ENCODE peak calls at places on chromosomes 16 and 17, in six cellular contexts. W is tibial artery, G is ascending aorta, L is bronchial epithelial cell, Y is AG10803, M is psoas muscle. R is an unnamed sample.
A peak's percentile ranks its signal among the peaks of the same experiment; 100 is the strongest.

GRCh38 chr17:79461041-79461440 is 149.8 kb downstream of the RBFOX3 start:
- DNase-seq in Y (peak; percentile 34), G (no peak), W (no peak), L (peak; percentile 5), M (no peak), R (no peak)

GRCh38 chr16:74577882-74578366 is 29.0 kb downstream of the GLG1 start:
- DNase-seq in L (peak; percentile 88), M (no peak), G (no peak), W (no peak), Y (peak; percentile 61), R (no peak)

GRCh38 chr16:4659363-4660353 is 33.7 kb upstream of the NUDT16L1 start:
- DNase-seq in M (no peak), W (no peak), G (no peak), L (no peak), Y (no peak), R (no peak)

GRCh38 chr17:50044483-50044882 is 11.4 kb upstream of the ITGA3 start:
- DNase-seq in M (no peak), L (no peak), G (no peak), Y (no peak), W (no peak), R (no peak)

GRCh38 chr17:29124135-29124930 is 55.9 kb downstream of the MYO18A start:
- DNase-seq in M (no peak), W (no peak), L (peak; percentile 70), Y (peak; percentile 76), G (no peak), R (no peak)

GRCh38 chr17:9971991-9972390 is 66.9 kb upstream of the RCVRN start:
- DNase-seq in G (no peak), M (peak; percentile 72), W (peak; percentile 81), Y (peak; percentile 71), L (peak; percentile 6), R (no peak)

GRCh38 chr17:67628580-67629013 is 89.1 kb upstream of the NOL11 start:
- DNase-seq in W (no peak), Y (no peak), G (no peak), M (no peak), L (no peak), R (no peak)

GRCh38 chr16:25905810-25906209 is 214.1 kb downstream of the HS3ST4 start:
- DNase-seq in L (no peak), M (no peak), G (no peak), Y (no peak), W (no peak), R (no peak)

GRCh38 chr17:30005709-30006320 is 64.4 kb downstream of the EFCAB5 start:
- DNase-seq in M (no peak), L (peak; percentile 52), G (no peak), Y (no peak), W (no peak), R (no peak)

GRCh38 chr16:19745286-19746018 is 27.4 kb downstream of the IQCK start:
- DNase-seq in Y (peak; percentile 18), L (no peak), G (no peak), M (no peak), W (no peak), R (no peak)

GRCh38 chr17:4853195-4853762 is 20.1 kb downstream of the MINK1 start:
- DNase-seq in W (no peak), G (no peak), L (peak; percentile 87), M (no peak), Y (no peak), R (no peak)

GRCh38 chr17:804541-805435 is 22.6 kb downstream of the MRM3 start:
- DNase-seq in W (no peak), M (no peak), Y (no peak), L (no peak), G (no peak), R (no peak)

GRCh38 chr17:48814504-48814903 is 2.5 kb downstream of the TTLL6 start:
- DNase-seq in L (no peak), M (peak; percentile 28), G (no peak), W (peak; percentile 61), Y (peak; percentile 17), R (no peak)

GRCh38 chr17:48194097-48194550 is 86.6 kb downstream of the SNX11 start:
- DNase-seq in M (no peak), W (no peak), Y (peak; percentile 23), G (no peak), L (no peak), R (no peak)

GRCh38 chr16:81483970-81484595 is 39.5 kb downstream of the CMIP start:
- DNase-seq in G (no peak), Y (no peak), W (no peak), L (no peak), M (no peak), R (no peak)

GRCh38 chr17:62925267-62925836 is 40.7 kb upstream of the TANC2 start:
- DNase-seq in W (no peak), L (no peak), Y (no peak), G (no peak), M (no peak), R (no peak)

GRCh38 chr17:42782402-42783061 is 2.1 kb downstream of the WNK4 start:
- DNase-seq in G (no peak), W (no peak), L (no peak), Y (no peak), M (no peak), R (no peak)

GRCh38 chr17:60631119-60631518 is 31.1 kb downstream of the PPM1D start:
- DNase-seq in M (no peak), L (no peak), W (no peak), G (no peak), Y (no peak), R (no peak)

GRCh38 chr17:40648326-40648968 is 829 bp upstream of the SMARCE1 start:
- DNase-seq in Y (peak; percentile 23), W (peak; percentile 28), L (peak; percentile 50), G (no peak), M (no peak), R (no peak)

DNA sequence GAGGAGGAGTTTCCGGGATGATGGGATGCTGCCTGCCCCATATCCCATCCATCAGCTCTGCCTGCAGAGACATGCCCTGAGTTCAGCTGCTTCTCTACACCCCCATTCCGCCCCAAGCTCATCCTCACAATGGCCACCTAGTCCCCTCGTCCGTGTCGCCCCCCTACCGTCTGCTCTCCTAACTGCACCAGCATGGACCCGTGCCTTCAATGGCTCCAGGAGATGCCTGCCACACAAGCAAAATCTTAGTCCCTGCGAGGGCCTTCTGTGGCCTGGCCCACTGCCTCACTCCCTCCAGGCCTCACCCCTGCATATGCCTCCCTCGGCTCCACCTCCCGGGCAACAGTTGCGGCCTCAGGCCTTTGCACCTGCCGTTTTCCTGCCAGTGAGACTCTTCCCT is 1.8 kb upstream of the TELO2 start:
- DNase-seq in M (no peak), W (no peak), L (no peak), Y (no peak), G (no peak), R (no peak)
- TF ChIP-seq CTCF in M (no peak), W (no peak), L (no peak), Y (no peak), G (no peak), R (no peak)

DNA sequence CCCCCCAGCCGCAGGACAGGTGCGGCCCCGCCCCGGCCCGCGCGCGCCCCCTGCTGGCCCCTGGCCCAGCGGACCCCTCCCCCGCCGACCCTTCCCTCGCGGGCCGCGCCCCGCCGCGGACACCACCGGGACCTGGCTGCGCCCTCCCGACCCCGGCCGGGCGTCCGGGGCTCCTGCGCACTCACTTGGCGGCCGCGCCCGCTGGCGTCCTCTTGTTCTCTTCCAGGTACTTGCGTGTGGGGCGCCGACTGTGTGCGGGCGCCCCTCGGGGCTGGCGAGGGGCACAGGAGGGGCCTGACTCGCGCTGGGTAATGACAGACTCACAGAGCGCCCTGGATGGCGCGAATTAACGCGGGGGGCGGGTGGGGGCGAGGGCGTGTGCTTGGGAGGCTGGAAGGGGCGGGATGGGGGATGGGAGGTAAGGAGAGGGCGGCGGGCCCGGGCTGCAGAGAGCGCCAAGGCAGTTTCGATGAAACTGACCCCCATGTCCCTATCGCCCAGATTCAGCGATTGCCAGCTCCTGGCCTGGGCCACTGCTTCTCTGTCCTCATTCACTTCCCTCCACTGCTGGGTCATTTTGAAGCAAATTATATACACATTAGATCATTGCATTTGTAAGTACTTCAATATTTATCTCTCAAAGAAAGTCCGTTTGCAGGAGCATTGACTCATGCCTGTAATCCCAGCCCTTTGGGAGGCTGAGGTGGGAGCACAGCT is 445 bp upstream of the DBNDD1 start:
- DNase-seq in M (peak; percentile 45), L (peak; percentile 56), G (no peak), Y (peak; percentile 46), W (no peak), R (no peak)
- TF ChIP-seq CTCF in M (peak; percentile 28), L (peak; percentile 23), G (no peak), Y (no peak), W (no peak), R (peak; percentile 32)

GRCh38 chr16:3461120-3461519 is 17.6 kb downstream of the NAA60 start:
- DNase-seq in L (no peak), Y (no peak), M (no peak), G (no peak), W (no peak), R (no peak)
- TF ChIP-seq CTCF in L (no peak), Y (no peak), M (no peak), G (no peak), W (no peak), R (no peak)

GRCh38 chr16:17965131-17965530 is 371.4 kb downstream of the NPIPA8 start:
- DNase-seq in M (no peak), Y (no peak), W (no peak), G (no peak), L (no peak), R (no peak)

GRCh38 chr16:17972460-17972943 is 364.0 kb downstream of the NPIPA8 start:
- DNase-seq in W (peak; percentile 28), L (no peak), Y (peak; percentile 3), G (no peak), M (peak; percentile 19), R (no peak)

GRCh38 chr16:17970366-17970765 is 366.2 kb downstream of the NPIPA8 start:
- DNase-seq in M (no peak), Y (no peak), L (no peak), W (no peak), G (no peak), R (no peak)

DNA sequence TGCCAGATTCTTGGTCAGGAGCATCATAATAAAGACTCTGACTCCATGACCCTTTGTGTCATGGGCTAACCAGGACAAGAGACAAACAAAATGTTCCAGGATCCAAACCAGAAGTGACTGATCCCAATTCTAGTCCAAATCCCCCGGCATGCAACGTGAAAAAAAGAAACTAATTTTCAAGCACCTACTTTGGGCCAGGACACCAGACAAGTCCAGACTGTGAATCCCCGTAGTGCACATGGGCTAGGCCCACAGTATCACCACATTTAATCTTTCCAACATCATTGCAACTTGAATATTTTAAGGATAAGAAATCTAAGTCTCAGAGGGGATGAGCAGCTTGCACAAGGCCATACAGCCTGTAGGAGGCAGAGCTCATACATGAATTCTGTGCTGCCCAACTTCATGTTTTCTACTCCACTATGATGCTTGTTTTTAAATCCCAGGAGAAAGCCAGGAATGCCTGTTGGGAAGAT is 365.7 kb downstream of the NPIPA8 start:
- DNase-seq in W (peak; percentile 54), M (peak; percentile 35), Y (peak; percentile 22), L (no peak), G (no peak), R (no peak)
- TF ChIP-seq CTCF in W (no peak), M (no peak), Y (peak; percentile 17), L (no peak), G (no peak), R (no peak)

R was measured in osteocyte.